ENCODE peak calls at places on chromosomes 5 and 9, in four cellular contexts. F is sigmoid colon, O is K562, I is endothelial cell of umbilical vein. L is an unnamed sample.

GRCh38 chr5:142129447-142129846 is 20.9 kb downstream of the NDFIP1 start:
- DNase-seq in F (no peak), O (no peak), I (no peak), L (no peak)

GRCh38 chr5:7849531-7850240 is 1.2 kb downstream of the CFAP90 start:
- DNase-seq in F (no peak), O (no peak), I (no peak), L (peak; percentile 77)

GRCh38 chr9:32430720-32431119 is 46.3 kb downstream of the ACO1 start:
- DNase-seq in F (no peak), O (no peak), I (peak; percentile 73), L (no peak)

GRCh38 chr9:132730054-132731033 is 60.1 kb downstream of the GTF3C4 start:
- DNase-seq in F (peak; percentile 21), O (no peak), I (no peak), L (no peak)

GRCh38 chr9:13279284-13280162 is at the start of gene MPDZ:
- DNase-seq in F (peak; percentile 85), O (peak; percentile 79), I (peak; percentile 81), L (peak; percentile 80)

GRCh38 chr9:6133346-6134063 is 82.1 kb upstream of the IL33 start:
- DNase-seq in F (no peak), O (no peak), I (no peak), L (no peak)

GRCh38 chr5:56673171-56673570 is 142.2 kb upstream of the MAP3K1 start:
- DNase-seq in F (no peak), O (no peak), I (no peak), L (no peak)

GRCh38 chr5:39217365-39218281 is 1.7 kb downstream of the FYB1 start:
- DNase-seq in F (peak; percentile 93), O (peak; percentile 78), I (peak; percentile 74), L (no peak)

GRCh38 chr9:78370991-78371390 is 74.1 kb downstream of the PSAT1 start:
- DNase-seq in F (no peak), O (no peak), I (no peak), L (no peak)

GRCh38 chr5:53407373-53407772 is 73.1 kb upstream of the FST start:
- DNase-seq in F (no peak), O (no peak), I (no peak), L (no peak)

GRCh38 chr9:93896093-93896492 is 59.1 kb downstream of the BARX1 start:
- DNase-seq in F (peak; percentile 56), O (no peak), I (no peak), L (peak; percentile 50)

GRCh38 chr5:42791151-42791550 is 20.5 kb downstream of the SELENOP start:
- DNase-seq in F (no peak), O (no peak), I (no peak), L (no peak)

GRCh38 chr5:4563400-4563799 is 576.7 kb upstream of the ADAMTS16 start:
- DNase-seq in F (no peak), O (no peak), I (no peak), L (no peak)

GRCh38 chr5:9775339-9775738 is 145.2 kb upstream of the TAS2R1 start:
- DNase-seq in F (no peak), O (no peak), I (no peak), L (no peak)

GRCh38 chr9:113587471-113588031 is 124.0 kb downstream of the RGS3 start:
- DNase-seq in F (peak; percentile 80), O (peak; percentile 80), I (peak; percentile 68), L (no peak)

GRCh38 chr9:12640021-12640587 is 53.1 kb upstream of the TYRP1 start:
- DNase-seq in F (no peak), O (no peak), I (peak; percentile 64), L (no peak)

GRCh38 chr5:153372433-153373167 is 117.9 kb upstream of the GRIA1 start:
- DNase-seq in F (no peak), O (no peak), I (no peak), L (no peak)

GRCh38 chr9:97954550-97954989 is 16.6 kb upstream of the HEMGN start:
- DNase-seq in F (no peak), O (peak; percentile 82), I (peak; percentile 21), L (no peak)

GRCh38 chr9:34522971-34523797 is at the start of gene ENHO:
- DNase-seq in F (peak; percentile 93), O (peak; percentile 94), I (peak; percentile 94), L (peak; percentile 86)

GRCh38 chr9:8338742-8339425 is 539.3 kb upstream of the DMAC1 start:
- DNase-seq in F (no peak), O (no peak), I (no peak), L (no peak)

GRCh38 chr5:74419468-74419867 is 221.1 kb downstream of the ENC1 start:
- DNase-seq in F (no peak), O (no peak), I (no peak), L (no peak)
- TF ChIP-seq POLR2AphosphoS5 in F (no peak), O (no peak), I (no peak), L (no peak)

DNA sequence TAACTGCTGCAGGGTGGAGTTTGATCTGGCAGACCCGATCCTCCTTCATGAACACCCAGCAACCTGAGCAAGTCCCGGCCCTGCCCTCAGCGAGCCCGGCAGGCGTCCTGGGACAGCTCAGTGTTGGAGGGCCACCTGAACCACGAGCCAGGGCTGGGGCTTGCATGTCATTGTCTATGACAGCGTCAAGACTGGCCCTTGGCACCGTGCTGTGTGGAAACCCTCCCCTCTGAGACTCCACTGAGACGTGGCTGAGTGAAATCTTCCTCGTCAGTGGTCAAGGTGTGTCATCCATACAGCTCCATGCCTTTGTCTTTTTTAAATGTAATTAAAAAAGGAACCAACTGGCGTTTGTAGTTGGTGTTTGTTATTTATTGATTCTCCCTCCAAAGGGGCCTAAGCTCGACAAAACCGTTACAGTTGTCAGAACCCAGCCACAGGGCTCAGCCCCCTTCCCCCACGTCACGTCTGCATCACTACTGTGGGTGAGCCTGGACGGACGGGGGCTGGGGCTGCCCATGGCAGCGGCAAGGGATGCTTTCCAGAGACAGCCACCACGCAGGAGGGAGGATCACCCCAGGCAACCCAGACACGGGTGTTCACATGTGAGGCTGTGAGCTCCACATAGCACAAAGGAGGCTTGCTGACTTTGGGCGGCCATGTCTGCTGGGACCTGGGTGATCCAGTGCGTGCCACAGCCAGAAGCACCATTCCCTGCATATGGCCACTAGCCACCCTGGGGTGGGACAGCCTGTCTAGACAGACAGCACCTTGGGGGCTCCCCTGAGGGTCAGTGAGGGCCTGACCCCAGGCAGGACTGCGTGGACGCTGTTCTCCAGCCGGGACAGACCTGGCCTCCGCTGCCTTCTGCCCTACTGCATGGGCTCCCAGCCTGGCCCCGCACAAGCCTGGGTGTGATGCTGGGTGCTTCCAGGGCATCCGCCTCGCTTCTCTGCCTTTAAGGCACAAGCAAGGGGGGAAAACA is 7.3 kb downstream of the UCK1 start:
- DNase-seq in F (peak; percentile 54), O (no peak), I (no peak), L (no peak)
- H3K36me3 ChIP-seq in F (peaks cover 56% of the 10 kb centered on the region), O (peaks cover 93% of the 10 kb centered on the region), I (peaks cover 56% of the 10 kb centered on the region), L (peaks cover 100% of the 10 kb centered on the region)

GRCh38 chr5:150556859-150557506 is 49.1 kb downstream of the NDST1 start:
- DNase-seq in F (peak; percentile 53), O (no peak), I (no peak), L (no peak)

GRCh38 chr5:150553911-150554310 is 46.0 kb downstream of the NDST1 start:
- DNase-seq in F (no peak), O (no peak), I (no peak), L (no peak)

GRCh38 chr5:150554857-150555256 is 46.9 kb downstream of the NDST1 start:
- DNase-seq in F (no peak), O (no peak), I (no peak), L (no peak)

GRCh38 chr5:150556106-150556505 is 48.2 kb downstream of the NDST1 start:
- DNase-seq in F (no peak), O (no peak), I (no peak), L (no peak)

DNA sequence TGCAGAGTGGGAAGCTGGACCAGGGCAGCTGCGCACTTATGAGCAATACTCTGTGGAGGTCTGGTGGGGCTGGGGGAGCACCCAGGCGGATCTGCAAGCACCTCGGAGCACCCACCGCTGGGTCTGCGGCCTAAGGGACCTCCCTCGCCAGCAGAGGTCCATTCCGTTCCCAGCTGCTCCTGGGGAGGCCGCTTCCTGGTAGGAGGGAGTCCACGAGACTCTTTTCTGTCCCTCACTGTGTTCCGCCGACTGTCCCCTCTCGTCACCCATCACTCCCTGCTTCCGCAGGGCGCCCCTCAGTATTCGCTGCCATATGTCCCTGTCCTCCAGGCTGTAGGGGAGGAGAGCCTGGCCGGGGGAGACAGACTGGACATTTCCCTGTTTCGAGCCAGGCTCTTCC is 45.5 kb downstream of the NDST1 start:
- DNase-seq in F (no peak), O (no peak), I (no peak), L (no peak)
- TF ChIP-seq POLR2A in F (no peak), O (no peak), I (no peak), L (no peak)

GRCh38 chr5:122358382-122358990 is 46.4 kb downstream of the SNCAIP start:
- DNase-seq in F (no peak), O (no peak), I (peak; percentile 75), L (no peak)
- TF ChIP-seq POLR2AphosphoS5 in F (no peak), O (no peak), I (no peak), L (no peak)

DNA sequence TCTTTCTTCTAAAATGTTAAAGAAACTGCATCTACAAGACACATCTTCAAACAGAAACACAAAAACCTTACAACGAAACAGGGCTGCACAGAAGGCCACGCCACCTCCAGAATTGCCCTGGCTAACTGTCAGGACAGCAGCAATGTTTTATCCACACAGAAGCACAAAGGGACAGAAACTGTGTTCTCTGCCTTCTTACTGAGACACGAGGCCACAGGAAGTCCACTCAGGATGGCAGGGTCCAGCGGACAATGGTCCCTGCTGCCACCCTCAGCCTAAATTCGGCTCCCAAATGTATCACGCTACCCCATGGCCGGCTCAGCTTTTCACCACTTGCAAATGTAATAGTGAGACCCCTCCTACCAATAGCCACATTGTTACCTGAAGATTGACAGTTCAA is 159.8 kb upstream of the PHYKPL start:
- DNase-seq in F (no peak), O (no peak), I (no peak), L (no peak)
- H3K36me3 ChIP-seq in F (no peaks in the 10 kb centered on the region), O (no peaks in the 10 kb centered on the region), I (no peaks in the 10 kb centered on the region), L (no peaks in the 10 kb centered on the region)